ENCODE peak calls at places on chromosomes 16 and 17, in seven cellular contexts. D is stomach, W is tibial artery, E is K562, F is A549, C is adrenal gland, N is lung. B is an unnamed sample.
A peak's percentile ranks its signal among the peaks of the same experiment; 100 is the strongest.

GRCh38 chr17:60678118-60678444 is 430 bp downstream of the BCAS3 start:
- DNase-seq in D (no peak), W (no peak), E (no peak), F (no peak), C (no peak), N (no peak), B (no peak)

GRCh38 chr16:21610766-21611165 is 11.4 kb downstream of the METTL9 start:
- DNase-seq in D (no peak), W (no peak), E (no peak), F (no peak), C (no peak), N (no peak), B (no peak)

GRCh38 chr17:8665681-8666080 is 35.2 kb upstream of the MYH10 start:
- DNase-seq in D (no peak), W (no peak), E (no peak), F (no peak), C (no peak), N (no peak), B (no peak)

GRCh38 chr17:9244066-9245052 is 223.0 kb downstream of the NTN1 start:
- DNase-seq in D (peak; percentile 36), W (peak; percentile 92), E (no peak), F (no peak), C (no peak), N (no peak), B (no peak)

GRCh38 chr17:75876938-75877751 is 1.2 kb downstream of the TRIM47 start:
- DNase-seq in D (peak; percentile 88), W (peak; percentile 99), E (no peak), F (peak; percentile 95), C (peak; percentile 97), N (peak; percentile 91), B (peak; percentile 71)

GRCh38 chr17:17051791-17052461 is 9.7 kb downstream of the MPRIP start:
- DNase-seq in D (peak; percentile 43), W (peak; percentile 64), E (no peak), F (no peak), C (peak; percentile 74), N (no peak), B (peak; percentile 49)

GRCh38 chr17:62801553-62801952 is 6.6 kb downstream of the MARCHF10 start:
- DNase-seq in D (no peak), W (no peak), E (no peak), F (no peak), C (no peak), N (no peak), B (no peak)

GRCh38 chr17:19769946-19770652 is 22.0 kb upstream of the ALDH3A1 start:
- DNase-seq in D (no peak), W (peak; percentile 51), E (no peak), F (no peak), C (no peak), N (no peak), B (no peak)

GRCh38 chr16:17359778-17360177 is 111.0 kb downstream of the XYLT1 start:
- DNase-seq in D (no peak), W (no peak), E (no peak), F (no peak), C (no peak), N (no peak), B (no peak)

GRCh38 chr17:8016632-8017424 is 14.4 kb downstream of the GUCY2D start:
- DNase-seq in D (peak; percentile 68), W (no peak), E (peak; percentile 54), F (peak; percentile 66), C (peak; percentile 56), N (peak; percentile 80), B (no peak)

GRCh38 chr17:29063992-29064391 is 21.1 kb downstream of the PIPOX start:
- DNase-seq in D (no peak), W (no peak), E (no peak), F (no peak), C (no peak), N (no peak), B (no peak)

GRCh38 chr16:59459811-59460210 is 725.7 kb upstream of the GOT2 start:
- DNase-seq in D (no peak), W (no peak), E (no peak), F (no peak), C (no peak), N (no peak), B (no peak)

GRCh38 chr17:29615048-29615385 is 7.7 kb downstream of the CORO6 start:
- DNase-seq in D (no peak), W (no peak), E (peak; percentile 50), F (no peak), C (peak; percentile 28), N (no peak), B (no peak)

GRCh38 chr16:2790631-2791030 is 3.3 kb upstream of the PRSS33 start:
- DNase-seq in D (no peak), W (no peak), E (no peak), F (no peak), C (no peak), N (no peak), B (no peak)

GRCh38 chr17:17792551-17793377 is 44.0 kb downstream of the SREBF1 start:
- DNase-seq in D (peak; percentile 38), W (no peak), E (peak; percentile 28), F (no peak), C (peak; percentile 62), N (no peak), B (no peak)

GRCh38 chr16:80718480-80719220 is 85.7 kb downstream of the CDYL2 start:
- DNase-seq in D (peak; percentile 82), W (no peak), E (no peak), F (no peak), C (peak; percentile 51), N (no peak), B (peak; percentile 83)

GRCh38 chr17:81084691-81085419 is 49.9 kb downstream of the BAIAP2 start:
- DNase-seq in D (peak; percentile 93), W (no peak), E (no peak), F (no peak), C (no peak), N (peak; percentile 68), B (no peak)

GRCh38 chr17:58351710-58352017 is 337 bp downstream of the SUPT4H1 start:
- DNase-seq in D (no peak), W (no peak), E (peak; percentile 2), F (no peak), C (no peak), N (no peak), B (no peak)

GRCh38 chr17:17675925-17676534 is 5.2 kb upstream of the RAI1 start:
- DNase-seq in D (no peak), W (no peak), E (no peak), F (peak; percentile 49), C (no peak), N (no peak), B (peak; percentile 79)

GRCh38 chr17:4554997-4555799 is at the start of gene MYBBP1A:
- DNase-seq in D (peak; percentile 98), W (peak; percentile 98), E (peak; percentile 97), F (peak; percentile 97), C (peak; percentile 98), N (peak; percentile 98), B (peak; percentile 92)
- TF ChIP-seq CTCF in D (peak; percentile 32), W (peak; percentile 34), E (no peak), F (no peak), C (no peak), N (peak; percentile 1), B (no peak)

GRCh38 chr16:57603110-57604024 is 25.1 kb upstream of the ADGRG1 start:
- DNase-seq in D (no peak), W (peak; percentile 25), E (no peak), F (no peak), C (no peak), N (no peak), B (no peak)

GRCh38 chr16:57606147-57606846 is 22.1 kb upstream of the ADGRG1 start:
- DNase-seq in D (no peak), W (peak; percentile 13), E (no peak), F (no peak), C (no peak), N (no peak), B (no peak)

GRCh38 chr16:57601801-57602478 is 26.5 kb upstream of the ADGRG1 start:
- DNase-seq in D (no peak), W (peak; percentile 25), E (peak; percentile 63), F (no peak), C (no peak), N (no peak), B (no peak)

GRCh38 chr16:57606847-57607501 is 21.5 kb upstream of the ADGRG1 start:
- DNase-seq in D (peak; percentile 90), W (peak; percentile 58), E (no peak), F (no peak), C (no peak), N (no peak), B (no peak)

GRCh38 chr16:57604177-57604576 is 24.3 kb upstream of the ADGRG1 start:
- DNase-seq in D (no peak), W (peak; percentile 23), E (no peak), F (no peak), C (no peak), N (no peak), B (no peak)
- H3K4me1 ChIP-seq in D (peaks cover 55% of the 10 kb centered on the region), W (no peaks in the 10 kb centered on the region), E (peaks cover 23% of the 10 kb centered on the region), F (peaks cover 59% of the 10 kb centered on the region), C (no peaks in the 10 kb centered on the region), N (peaks cover 2% of the 10 kb centered on the region), B (no peaks in the 10 kb centered on the region)

DNA sequence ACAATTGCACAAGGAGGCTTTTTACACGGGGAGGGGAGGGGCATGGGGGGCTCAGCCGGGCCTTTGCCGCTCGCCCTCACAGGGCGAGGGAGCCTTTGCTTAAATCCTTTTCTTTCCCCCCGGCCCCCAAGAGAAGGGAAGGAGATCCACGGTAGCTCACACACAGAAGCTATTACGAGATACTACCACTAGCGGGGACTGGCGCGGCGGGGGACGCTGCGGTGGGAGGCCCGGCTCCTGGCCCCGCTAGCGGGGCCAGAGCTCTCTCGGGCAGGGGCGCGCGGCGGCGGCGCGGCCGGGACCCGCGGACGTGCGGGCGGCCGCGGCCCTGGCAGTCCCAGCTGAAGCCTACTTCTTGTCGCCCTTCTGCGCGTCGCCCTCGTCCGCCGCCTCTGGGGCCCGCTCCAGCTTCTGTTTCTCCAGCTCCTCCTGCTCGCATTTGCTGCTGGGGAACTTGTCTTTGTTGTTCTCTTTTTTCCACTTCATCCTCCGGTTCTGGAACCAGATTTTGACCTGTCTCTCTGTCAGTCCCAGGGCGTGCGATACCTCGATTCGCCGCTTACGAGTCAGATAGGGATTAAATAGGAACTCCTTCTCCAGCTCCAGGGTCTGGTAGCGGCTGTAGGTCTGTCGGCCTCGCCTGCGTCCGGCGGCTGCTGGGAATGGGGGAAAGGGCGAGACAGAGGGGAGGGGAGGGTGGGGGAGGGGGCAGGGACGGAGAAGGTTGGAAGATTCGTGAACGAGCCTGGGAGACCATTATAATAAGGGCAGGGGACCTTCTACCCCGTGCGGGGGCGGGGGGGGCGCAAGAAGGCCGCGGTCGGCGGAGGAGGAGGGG is 2.0 kb downstream of the HOXB8 start:
- DNase-seq in D (no peak), W (no peak), E (no peak), F (peak; percentile 79), C (peak; percentile 46), N (no peak), B (no peak)
- TF ChIP-seq CTCF in D (no peak), W (peak; percentile 6), E (no peak), F (no peak), C (peak; percentile 21), N (no peak), B (no peak)

DNA sequence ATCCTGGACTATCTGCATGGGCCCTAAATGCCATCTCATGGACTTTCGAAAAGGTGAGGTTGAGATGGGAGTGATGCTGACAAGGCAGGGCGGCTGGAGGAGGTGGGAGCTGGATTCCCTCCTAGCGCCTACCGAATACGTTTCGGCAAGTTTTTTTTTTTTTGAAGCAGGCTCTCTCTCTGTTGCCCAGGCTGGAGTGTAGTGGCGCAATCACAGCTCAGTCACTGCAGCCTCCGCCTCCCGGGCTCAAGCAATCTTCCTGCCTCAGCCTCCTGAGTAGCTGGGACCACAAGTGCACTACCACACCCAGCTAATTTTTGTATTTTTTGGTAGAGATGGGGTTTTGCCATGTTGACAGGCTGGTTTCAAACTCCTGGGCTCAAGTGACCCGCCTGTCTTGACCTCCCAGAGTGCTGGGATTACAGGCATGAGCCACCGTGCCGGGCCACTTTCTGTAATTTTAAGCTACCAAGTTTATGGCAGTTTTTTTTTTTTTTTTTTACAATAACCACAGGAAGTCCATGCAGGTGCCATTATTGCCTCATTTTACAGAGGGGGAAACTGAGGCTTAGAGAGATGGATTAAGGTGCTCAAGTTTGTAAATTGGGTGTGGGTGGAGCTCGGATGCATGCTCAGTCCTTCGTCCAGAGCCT is 246.4 kb downstream of the PRKCA start:
- DNase-seq in D (no peak), W (no peak), E (no peak), F (no peak), C (no peak), N (no peak), B (no peak)
- H3K4me1 ChIP-seq in D (peaks cover 33% of the 10 kb centered on the region), W (no peaks in the 10 kb centered on the region), E (no peaks in the 10 kb centered on the region), F (peaks cover 64% of the 10 kb centered on the region), C (peaks cover 14% of the 10 kb centered on the region), N (peaks cover 4% of the 10 kb centered on the region), B (no peaks in the 10 kb centered on the region)